ENCODE peak calls at places on chromosomes 7 and 10, in six cellular contexts. V is stimulated activated CD4-positive, alpha-beta T cell treated with anti-CD3 and anti-CD28 coated beads, Interleukin-2, amount 100 ng/mL, for 48 hours; P is LHCN-M2; T is GM12865; S is C1 segment of cervical spinal cord; F is small intestine. I is an unnamed sample.

GRCh38 chr7:75937958-75938786 is 23.2 kb downstream of the POR start:
- DNase-seq in V (no peak), P (peak; percentile 97), T (no peak), S (peak; percentile 3), F (no peak), I (peak; percentile 94)

GRCh38 chr10:133258818-133259602 is 17.7 kb downstream of the ADAM8 start:
- DNase-seq in V (peak; percentile 82), P (peak; percentile 99), T (no peak), S (peak; percentile 19), F (no peak), I (peak; percentile 97)

GRCh38 chr7:1033546-1034145 is 10.7 kb upstream of the GPR146 start:
- DNase-seq in V (no peak), P (no peak), T (no peak), S (no peak), F (no peak), I (no peak)

GRCh38 chr10:118324140-118324539 is 18.0 kb downstream of the FAM204A start:
- DNase-seq in V (no peak), P (no peak), T (no peak), S (no peak), F (no peak), I (no peak)

GRCh38 chr10:96509017-96509641 is 4.6 kb downstream of the TLL2 start:
- DNase-seq in V (no peak), P (peak; percentile 28), T (no peak), S (no peak), F (no peak), I (no peak)

GRCh38 chr7:43201912-43202311 is 89.5 kb downstream of the HECW1 start:
- DNase-seq in V (no peak), P (peak; percentile 65), T (no peak), S (no peak), F (no peak), I (no peak)

GRCh38 chr7:96786261-96786997 is 76.8 kb upstream of the SEM1 start:
- DNase-seq in V (no peak), P (no peak), T (no peak), S (no peak), F (no peak), I (peak; percentile 38)

GRCh38 chr10:54940418-54940817 is 139.4 kb upstream of the PCDH15 start:
- DNase-seq in V (no peak), P (no peak), T (peak; percentile 0), S (no peak), F (no peak), I (no peak)

GRCh38 chr10:101284171-101285092 is 55.2 kb upstream of the LBX1 start:
- DNase-seq in V (no peak), P (no peak), T (no peak), S (no peak), F (no peak), I (no peak)

GRCh38 chr10:74947781-74948401 is 121.5 kb downstream of the KAT6B start:
- DNase-seq in V (no peak), P (no peak), T (no peak), S (no peak), F (peak; percentile 72), I (no peak)

GRCh38 chr10:71220689-71221540 is 8.5 kb downstream of the UNC5B start:
- DNase-seq in V (no peak), P (no peak), T (no peak), S (no peak), F (no peak), I (no peak)

GRCh38 chr7:154914580-154915380 is 88.1 kb downstream of the PAXIP1 start:
- DNase-seq in V (no peak), P (no peak), T (no peak), S (no peak), F (no peak), I (no peak)

GRCh38 chr7:104983620-104984539 is 30.1 kb upstream of the KMT2E start:
- DNase-seq in V (peak; percentile 78), P (peak; percentile 93), T (peak; percentile 89), S (peak; percentile 92), F (peak; percentile 89), I (peak; percentile 92)

GRCh38 chr10:90751107-90751997 is 106.5 kb downstream of the HTR7 start:
- DNase-seq in V (peak; percentile 29), P (peak; percentile 31), T (peak; percentile 72), S (no peak), F (peak; percentile 57), I (peak; percentile 25)

GRCh38 chr10:132836832-132837540 is 51.0 kb upstream of the NKX6-2 start:
- DNase-seq in V (peak; percentile 53), P (peak; percentile 1), T (no peak), S (peak; percentile 21), F (peak; percentile 23), I (peak; percentile 29)

GRCh38 chr10:70726909-70727495 is 54.7 kb downstream of the ADAMTS14 start:
- DNase-seq in V (no peak), P (no peak), T (no peak), S (peak; percentile 35), F (no peak), I (no peak)

GRCh38 chr10:132489053-132489703 is 48.4 kb upstream of the INPP5A start:
- DNase-seq in V (no peak), P (no peak), T (no peak), S (no peak), F (no peak), I (no peak)

GRCh38 chr7:149207324-149208035 is 12.1 kb downstream of the ZNF282 start:
- DNase-seq in V (no peak), P (no peak), T (no peak), S (no peak), F (no peak), I (no peak)

GRCh38 chr10:114246679-114247305 is 7.7 kb downstream of the VWA2 start:
- DNase-seq in V (no peak), P (no peak), T (no peak), S (no peak), F (peak; percentile 72), I (no peak)

GRCh38 chr10:28679941-28680752 is 2.8 kb downstream of the BAMBI start:
- DNase-seq in V (no peak), P (no peak), T (no peak), S (no peak), F (no peak), I (peak; percentile 55)

GRCh38 chr7:1810521-1810920 is 140.4 kb downstream of the ELFN1 start:
- DNase-seq in V (no peak), P (no peak), T (no peak), S (no peak), F (no peak), I (no peak)

GRCh38 chr10:92573091-92573797 is 649 bp downstream of the IDE start:
- DNase-seq in V (peak; percentile 26), P (peak; percentile 53), T (peak; percentile 47), S (peak; percentile 39), F (peak; percentile 25), I (peak; percentile 57)

GRCh38 chr10:67925449-67926005 is 41.1 kb downstream of the SIRT1 start:
- DNase-seq in V (no peak), P (peak; percentile 41), T (no peak), S (no peak), F (no peak), I (no peak)

GRCh38 chr10:29438271-29438670 is 149.4 kb downstream of the LYZL1 start:
- DNase-seq in V (no peak), P (no peak), T (no peak), S (no peak), F (no peak), I (no peak)

GRCh38 chr7:140304071-140304799 is 94.1 kb downstream of the SLC37A3 start:
- DNase-seq in V (no peak), P (peak; percentile 37), T (peak; percentile 58), S (no peak), F (peak; percentile 56), I (no peak)

GRCh38 chr7:156639426-156640256 is 933 bp upstream of the RNF32 start:
- DNase-seq in V (no peak), P (no peak), T (no peak), S (no peak), F (no peak), I (no peak)

GRCh38 chr10:67033878-67034277 is 108.0 kb downstream of the LRRTM3 start:
- DNase-seq in V (no peak), P (no peak), T (no peak), S (no peak), F (no peak), I (no peak)

GRCh38 chr10:122139226-122139625 is 131.9 kb upstream of the BTBD16 start:
- DNase-seq in V (no peak), P (no peak), T (no peak), S (no peak), F (no peak), I (no peak)

GRCh38 chr7:97126483-97127171 is 9.1 kb downstream of the SDHAF3 start:
- DNase-seq in V (no peak), P (peak; percentile 58), T (no peak), S (no peak), F (no peak), I (no peak)

GRCh38 chr10:131172433-131172832 is 139.1 kb downstream of the TCERG1L start:
- DNase-seq in V (no peak), P (no peak), T (no peak), S (no peak), F (no peak), I (no peak)

GRCh38 chr7:45923290-45923689 is 2.2 kb upstream of the IGFBP3 start:
- DNase-seq in V (peak; percentile 64), P (peak; percentile 71), T (peak; percentile 76), S (no peak), F (peak; percentile 55), I (peak; percentile 71)

GRCh38 chr10:35007858-35008301 is 82.3 kb downstream of the CUL2 start:
- DNase-seq in V (no peak), P (no peak), T (no peak), S (no peak), F (no peak), I (no peak)

GRCh38 chr7:148623586-148624282 is 33.2 kb downstream of the C7orf33 start:
- DNase-seq in V (no peak), P (peak; percentile 92), T (no peak), S (no peak), F (no peak), I (peak; percentile 15)

GRCh38 chr7:63067897-63068585 is 930.6 kb upstream of the ZNF722 start:
- DNase-seq in V (no peak), P (no peak), T (no peak), S (peak; percentile 1), F (no peak), I (peak; percentile 51)

GRCh38 chr10:34137955-34138354 is 677.1 kb downstream of the PARD3 start:
- DNase-seq in V (no peak), P (peak; percentile 60), T (no peak), S (no peak), F (no peak), I (no peak)

I was measured in adrenal gland.